ENCODE peak calls at places on chromosomes 12 and 14, in six cellular contexts. R is IMR-90, C is neuronal stem cell, Z is mesenchymal stem cell, W is H1, V is trophoblast cell. X is an unnamed sample. For H3K9me3, the result is how much of the 10 kb centered on the place peaks cover.

GRCh38 chr14:104138098-104138890 is at the start of gene KIF26A:
- DNase-seq in W (no peak), V (no peak), C (peak), Z (peak), R (no peak), X (peak)

GRCh38 chr12:114658002-114658441 is 26.0 kb downstream of the TBX3 start:
- DNase-seq in W (no peak), R (peak), C (no peak), Z (peak), V (no peak), X (no peak)

GRCh38 chr12:102061096-102061555 is 665 bp downstream of the WASHC3 start:
- DNase-seq in R (peak), C (no peak), Z (peak), V (peak), W (no peak), X (no peak)

GRCh38 chr12:124385219-124385969 is 90.5 kb downstream of the RFLNA start:
- DNase-seq in W (no peak), V (peak), R (peak), Z (peak), C (no peak), X (no peak)

GRCh38 chr12:124700810-124701594 is 133.6 kb upstream of the NCOR2 start:
- DNase-seq in W (no peak), C (no peak), R (peak), Z (no peak), V (peak), X (peak)

GRCh38 chr14:22003471-22003870 is 329.9 kb upstream of the OR4E1 start:
- DNase-seq in C (no peak), V (no peak), Z (no peak), W (no peak), R (no peak), X (no peak)

GRCh38 chr14:34113051-34113511 is 162.2 kb upstream of the EGLN3 start:
- DNase-seq in C (no peak), Z (peak), R (peak), W (no peak), V (peak), X (no peak)

GRCh38 chr12:76029982-76030377 is 1.6 kb downstream of the PHLDA1 start:
- DNase-seq in W (no peak), C (no peak), V (no peak), R (peak), Z (peak), X (no peak)

GRCh38 chr12:96223411-96224218 is 29.4 kb downstream of the ELK3 start:
- DNase-seq in R (no peak), C (no peak), V (no peak), Z (no peak), W (no peak), X (no peak)

GRCh38 chr12:92503029-92503931 is 199.5 kb upstream of the PLEKHG7 start:
- DNase-seq in C (no peak), W (no peak), Z (peak), V (no peak), R (no peak), X (no peak)

GRCh38 chr14:70121521-70121920 is 67.2 kb downstream of the SLC8A3 start:
- DNase-seq in R (no peak), V (no peak), Z (no peak), C (peak), W (no peak), X (peak)

GRCh38 chr12:86186449-86186848 is 69.7 kb downstream of the MGAT4C start:
- DNase-seq in Z (no peak), W (no peak), R (peak), C (no peak), V (no peak), X (no peak)

GRCh38 chr12:69002969-69003368 is 70.0 kb upstream of the CPM start:
- DNase-seq in V (peak), Z (no peak), C (no peak), R (peak), W (no peak), X (no peak)

DNA sequence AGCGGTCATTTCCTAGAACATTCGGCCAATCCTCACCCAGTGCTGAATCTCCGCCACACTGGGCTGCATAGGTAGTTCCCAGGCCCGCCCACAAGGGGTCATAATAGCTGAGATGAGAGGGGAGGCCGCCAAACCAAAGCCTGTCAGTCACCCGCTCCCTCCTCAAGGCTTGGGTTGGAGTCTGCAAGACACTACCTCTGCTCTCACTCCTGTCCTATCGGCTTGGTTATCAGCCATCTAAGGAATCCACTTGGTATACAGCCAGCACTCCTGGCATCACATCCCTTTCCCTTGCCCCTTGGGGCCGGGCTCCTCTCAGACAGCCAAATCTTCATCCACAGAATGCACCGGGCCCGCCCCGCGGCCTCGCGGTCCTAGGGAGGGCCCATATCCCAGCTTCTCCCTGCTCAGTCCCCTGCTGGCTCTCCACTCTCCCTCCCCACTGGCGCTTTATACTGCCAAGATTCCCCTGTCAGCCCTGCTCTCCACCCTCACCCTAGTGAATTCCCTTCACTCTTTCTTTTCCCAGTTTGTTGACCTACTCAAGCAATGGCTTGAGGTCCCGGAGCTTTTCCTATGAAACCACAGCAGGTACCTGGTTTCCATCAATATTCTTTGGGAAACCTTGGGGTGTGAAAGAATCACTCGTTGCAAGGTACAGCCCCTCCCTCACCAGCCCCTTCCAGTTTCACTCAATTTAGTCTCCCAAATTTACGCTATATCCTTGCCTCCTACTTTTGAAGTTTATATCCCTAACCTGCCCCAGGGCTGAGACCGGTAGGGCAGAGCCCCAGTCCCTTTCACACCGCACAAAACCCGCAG is 1.5 kb downstream of the IFFO1 start:
- DNase-seq in W (no peak), C (peak), Z (peak), R (peak), V (peak), X (peak)
- H3K23ac ChIP-seq in W (no peak), C (no peak), Z (no peak), R (peak), V (no peak), X (no peak)

GRCh38 chr14:60768602-60769001 is 34.0 kb downstream of the MNAT1 start:
- DNase-seq in Z (no peak), R (peak), W (no peak), V (no peak), C (no peak), X (no peak)
- H3K9me3 ChIP-seq in Z (under half), R (under half), W (under half), V (under half), C (under half), X (under half)

GRCh38 chr12:132710422-132711168 is at the start of gene PGAM5:
- DNase-seq in V (peak), C (peak), Z (peak), R (peak), W (peak), X (peak)

GRCh38 chr12:132708150-132708549 is 2.5 kb upstream of the PGAM5 start:
- DNase-seq in V (no peak), Z (no peak), R (no peak), C (no peak), W (no peak), X (no peak)

GRCh38 chr12:132710062-132710421 is 600 bp upstream of the PGAM5 start:
- DNase-seq in V (no peak), Z (no peak), C (no peak), R (no peak), W (no peak), X (no peak)

GRCh38 chr12:132703611-132704010 is 7.0 kb upstream of the PGAM5 start:
- DNase-seq in W (no peak), Z (no peak), R (no peak), C (no peak), V (no peak), X (no peak)

GRCh38 chr12:132707241-132707640 is 3.4 kb upstream of the PGAM5 start:
- DNase-seq in V (no peak), W (no peak), C (no peak), Z (no peak), R (no peak), X (no peak)
- H3K23ac ChIP-seq in V (no peak), W (no peak), C (no peak), Z (no peak), R (no peak), X (no peak)

DNA sequence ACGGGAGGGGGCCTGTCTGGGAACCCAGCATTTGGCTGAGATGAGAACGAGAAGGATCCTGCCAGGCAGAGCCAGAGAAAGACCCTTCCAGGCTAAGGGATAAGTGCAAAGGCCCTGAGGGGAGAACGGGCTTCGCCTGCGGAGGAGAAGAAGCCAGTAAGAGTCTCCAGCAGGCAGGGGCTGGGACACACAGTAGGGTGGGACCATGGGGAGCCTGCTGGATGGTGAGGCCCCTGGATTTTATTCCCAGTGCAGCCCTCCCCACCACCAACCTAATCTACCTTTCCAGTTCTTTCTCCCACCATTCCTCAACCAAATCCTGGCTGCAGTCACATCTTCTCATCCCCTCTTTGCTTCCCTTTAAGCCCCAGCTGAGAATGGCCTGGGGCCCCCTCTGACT is 12.6 kb downstream of the RAPGEF3 start:
- DNase-seq in Z (no peak), V (no peak), R (no peak), W (no peak), C (no peak), X (no peak)
- H3K9me3 ChIP-seq in Z (under half), V (under half), R (under half), W (under half), C (under half), X (under half)

GRCh38 chr12:751828-752672 is at the start of gene WNK1:
- DNase-seq in W (peak), R (peak), Z (peak), C (peak), V (peak), X (peak)
- H3K23ac ChIP-seq in W (no peak), R (peak), Z (peak), C (peak), V (no peak), X (no peak)

DNA sequence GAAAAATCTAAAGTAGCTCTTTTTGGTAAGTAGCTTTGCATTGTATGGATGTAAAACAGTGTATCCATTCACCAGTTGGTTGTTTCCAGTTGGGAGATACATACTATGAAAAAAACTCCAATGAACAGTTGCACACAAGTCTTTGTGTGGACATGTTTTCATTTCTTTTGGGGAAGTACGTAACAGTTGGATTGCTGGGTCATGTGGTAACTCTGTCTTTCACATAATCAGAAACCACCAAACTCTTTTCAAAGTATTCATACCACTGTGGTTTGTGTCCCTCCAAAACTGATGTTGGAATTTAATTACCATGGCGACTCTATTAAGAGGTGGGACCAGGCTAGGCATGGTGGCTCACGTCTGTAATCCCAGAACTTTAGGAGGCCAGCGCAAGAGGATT is 58.9 kb upstream of the RESF1 start:
- DNase-seq in C (no peak), W (no peak), V (no peak), Z (no peak), R (no peak), X (no peak)
- H3K9me3 ChIP-seq in C (under half), W (under half), V (under half), Z (under half), R (under half), X (under half)

DNA sequence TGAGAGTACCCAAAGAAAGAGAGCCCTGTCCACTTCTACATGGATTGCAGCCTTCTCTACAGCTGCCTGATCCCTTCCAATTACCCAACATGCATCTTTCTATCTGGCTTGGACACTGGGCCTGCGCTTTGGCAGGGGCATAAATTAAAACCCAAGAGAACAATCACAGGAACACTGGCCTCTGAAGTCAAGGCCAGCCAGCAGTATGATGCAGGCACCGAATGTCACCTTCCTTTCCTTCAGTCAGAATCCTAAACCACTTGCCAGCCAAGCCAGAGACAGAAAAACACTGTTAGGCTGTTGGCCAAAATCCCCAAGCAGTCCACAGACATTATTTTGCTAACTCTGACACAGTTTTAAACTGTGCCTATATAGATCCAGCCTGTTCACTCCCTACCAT is 113.7 kb downstream of the DUSP6 start:
- DNase-seq in Z (no peak), C (no peak), R (no peak), V (no peak), W (no peak), X (no peak)
- H3K23ac ChIP-seq in Z (no peak), C (no peak), R (peak), V (no peak), W (no peak), X (no peak)